ENCODE peak calls at places on chromosomes 6 and 20, in four cellular contexts. One of them, this sample, is unnamed.

GRCh38 chr20:53934421-53935352 is 135.7 kb downstream of the BCAS1 start:
- DNase-seq in B cell: no peak
- DNase-seq in transverse colon: no peak
- DNase-seq in ascending aorta: no peak
- DNase-seq in this sample: peak

GRCh38 chr20:60107621-60108020 is 149.4 kb downstream of the CDH26 start:
- DNase-seq in B cell: no peak
- DNase-seq in transverse colon: no peak
- DNase-seq in ascending aorta: no peak
- DNase-seq in this sample: no peak

GRCh38 chr6:139376054-139376355 is 1.6 kb upstream of the CITED2 start:
- DNase-seq in B cell: no peak
- DNase-seq in transverse colon: no peak
- DNase-seq in ascending aorta: no peak
- DNase-seq in this sample: no peak

GRCh38 chr6:166500246-166500645 is 86.2 kb downstream of the RAMACL start:
- DNase-seq in B cell: no peak
- DNase-seq in transverse colon: no peak
- DNase-seq in ascending aorta: no peak
- DNase-seq in this sample: no peak

GRCh38 chr6:227074-227782 is 65.1 kb upstream of the DUSP22 start:
- DNase-seq in B cell: peak
- DNase-seq in transverse colon: peak
- DNase-seq in ascending aorta: no peak
- DNase-seq in this sample: no peak

GRCh38 chr6:149093643-149094042 is 223.9 kb upstream of the TAB2 start:
- DNase-seq in B cell: no peak
- DNase-seq in transverse colon: no peak
- DNase-seq in ascending aorta: no peak
- DNase-seq in this sample: no peak

GRCh38 chr20:1466211-1467081 is at the start of gene NSFL1C:
- DNase-seq in B cell: peak
- DNase-seq in transverse colon: peak
- DNase-seq in ascending aorta: peak
- DNase-seq in this sample: peak

GRCh38 chr6:56101141-56101553 is 146.2 kb downstream of the COL21A1 start:
- DNase-seq in B cell: no peak
- DNase-seq in transverse colon: no peak
- DNase-seq in ascending aorta: no peak
- DNase-seq in this sample: no peak

GRCh38 chr6:157741889-157742615 is 81.0 kb upstream of the SNX9 start:
- DNase-seq in B cell: no peak
- DNase-seq in transverse colon: no peak
- DNase-seq in ascending aorta: no peak
- DNase-seq in this sample: no peak

GRCh38 chr20:62876826-62877728 is 15.5 kb upstream of the TCFL5 start:
- DNase-seq in B cell: no peak
- DNase-seq in transverse colon: peak
- DNase-seq in ascending aorta: no peak
- DNase-seq in this sample: no peak

GRCh38 chr6:139029470-139030210 is 1.1 kb downstream of the ABRACL start:
- DNase-seq in B cell: peak
- DNase-seq in transverse colon: peak
- DNase-seq in ascending aorta: no peak
- DNase-seq in this sample: no peak

GRCh38 chr20:58547527-58548475 is 32.6 kb upstream of the APCDD1L start:
- DNase-seq in B cell: no peak
- DNase-seq in transverse colon: no peak
- DNase-seq in ascending aorta: no peak
- DNase-seq in this sample: no peak

GRCh38 chr20:58433759-58434158 is 44.7 kb downstream of the VAPB start:
- DNase-seq in B cell: no peak
- DNase-seq in transverse colon: no peak
- DNase-seq in ascending aorta: no peak
- DNase-seq in this sample: no peak

GRCh38 chr20:14919473-14920157 is 582.2 kb upstream of the FLRT3 start:
- DNase-seq in B cell: no peak
- DNase-seq in transverse colon: peak
- DNase-seq in ascending aorta: no peak
- DNase-seq in this sample: no peak

GRCh38 chr6:28807682-28808280 is 116.0 kb downstream of the TRIM27 start:
- DNase-seq in B cell: no peak
- DNase-seq in transverse colon: no peak
- DNase-seq in ascending aorta: no peak
- DNase-seq in this sample: no peak

GRCh38 chr6:162153120-162153519 is 574.4 kb downstream of the PRKN start:
- DNase-seq in B cell: no peak
- DNase-seq in transverse colon: no peak
- DNase-seq in ascending aorta: no peak
- DNase-seq in this sample: no peak

GRCh38 chr6:168928012-168928411 is 325.6 kb downstream of the THBS2 start:
- DNase-seq in B cell: no peak
- DNase-seq in transverse colon: no peak
- DNase-seq in ascending aorta: no peak
- DNase-seq in this sample: no peak

GRCh38 chr6:125116710-125117109 is 36.9 kb upstream of the TPD52L1 start:
- DNase-seq in B cell: no peak
- DNase-seq in transverse colon: no peak
- DNase-seq in ascending aorta: no peak
- DNase-seq in this sample: no peak

GRCh38 chr20:43438578-43439316 is 18.9 kb upstream of the SRSF6 start:
- DNase-seq in B cell: no peak
- DNase-seq in transverse colon: no peak
- DNase-seq in ascending aorta: no peak
- DNase-seq in this sample: peak